ENCODE peak calls at places on chromosomes 2 and 18, in six cellular contexts. S is HL-60, V is H1, G is K562, U is HepG2, T is SK-N-SH. M is an unnamed sample.

GRCh38 chr2:43269074-43269572 is 42.7 kb upstream of the ZFP36L2 start:
- DNase-seq in V (no peak), G (peak; percentile 48), U (no peak), S (no peak), T (peak; percentile 77), M (no peak)

GRCh38 chr2:205058409-205058808 is 513.1 kb downstream of the PARD3B start:
- DNase-seq in T (no peak), V (no peak), U (no peak), S (no peak), G (no peak), M (no peak)

GRCh38 chr18:42514522-42514921 is 559.5 kb downstream of the PIK3C3 start:
- DNase-seq in G (no peak), U (no peak), S (no peak), T (no peak), V (no peak), M (no peak)

GRCh38 chr2:158635961-158636601 is 159.0 kb upstream of the DAPL1 start:
- DNase-seq in T (no peak), G (no peak), V (no peak), S (no peak), U (no peak), M (no peak)

GRCh38 chr2:121599963-121600651 is 49.2 kb downstream of the CLASP1 start:
- DNase-seq in S (no peak), V (no peak), U (no peak), G (no peak), T (no peak), M (peak; percentile 46)

GRCh38 chr2:37779123-37779522 is 107.7 kb upstream of the CDC42EP3 start:
- DNase-seq in V (no peak), T (no peak), G (no peak), U (no peak), S (no peak), M (no peak)

GRCh38 chr2:170848587-170848986 is 31.9 kb downstream of the GAD1 start:
- DNase-seq in S (no peak), T (no peak), G (no peak), U (no peak), V (no peak), M (no peak)

GRCh38 chr18:51006061-51006818 is 23.8 kb upstream of the SMAD4 start:
- DNase-seq in S (no peak), V (no peak), G (no peak), U (no peak), T (no peak), M (no peak)

GRCh38 chr2:5618271-5618670 is 73.9 kb upstream of the SOX11 start:
- DNase-seq in G (no peak), T (no peak), S (no peak), V (no peak), U (no peak), M (no peak)

GRCh38 chr18:73520229-73520628 is 627.4 kb downstream of the FBXO15 start:
- DNase-seq in S (no peak), V (peak; percentile 73), G (no peak), U (peak; percentile 5), T (peak; percentile 2), M (no peak)

GRCh38 chr18:23977709-23978483 is 36.7 kb upstream of the TTC39C start:
- DNase-seq in V (no peak), U (no peak), S (peak; percentile 66), G (no peak), T (no peak), M (no peak)

GRCh38 chr2:37985333-37985732 is 60.2 kb downstream of the RMDN2 start:
- DNase-seq in T (no peak), G (no peak), S (peak; percentile 39), U (no peak), V (no peak), M (peak; percentile 20)

GRCh38 chr2:171895781-171896180 is 1.7 kb upstream of the SLC25A12 start:
- DNase-seq in T (no peak), V (no peak), U (no peak), S (no peak), G (no peak), M (no peak)

GRCh38 chr2:181239400-181239799 is 217.8 kb upstream of the ITGA4 start:
- DNase-seq in T (no peak), S (no peak), U (peak; percentile 13), G (no peak), V (no peak), M (no peak)

GRCh38 chr2:10377052-10377746 is 70.9 kb downstream of the ODC1 start:
- DNase-seq in G (no peak), S (no peak), V (no peak), T (no peak), U (no peak), M (no peak)

GRCh38 chr2:136086253-136087016 is 31.5 kb downstream of the CXCR4 start:
- DNase-seq in G (no peak), S (no peak), T (peak; percentile 36), V (no peak), U (no peak), M (no peak)

GRCh38 chr18:261398-262073 is 6.3 kb downstream of the THOC1 start:
- DNase-seq in G (no peak), V (no peak), U (no peak), T (no peak), S (no peak), M (no peak)

GRCh38 chr2:134549104-134549503 is 169.7 kb downstream of the TMEM163 start:
- DNase-seq in U (no peak), T (no peak), V (no peak), S (no peak), G (no peak), M (no peak)

GRCh38 chr18:78774741-78775141 is 204.9 kb upstream of the SALL3 start:
- DNase-seq in T (no peak), S (no peak), V (no peak), U (no peak), G (no peak), M (no peak)

GRCh38 chr2:206160807-206161179 is 1.1 kb downstream of the EEF1B2 start:
- DNase-seq in T (no peak), S (no peak), U (peak; percentile 57), V (no peak), G (peak; percentile 11), M (no peak)

GRCh38 chr2:63345285-63345633 is 243.0 kb downstream of the WDPCP start:
- DNase-seq in T (no peak), G (no peak), V (no peak), U (no peak), S (no peak), M (no peak)

GRCh38 chr2:230930149-230930780 is 5.2 kb upstream of the GPR55 start:
- DNase-seq in S (no peak), T (no peak), V (no peak), G (no peak), U (no peak), M (no peak)

GRCh38 chr2:75309596-75310290 is 110.4 kb upstream of the TACR1 start:
- DNase-seq in S (no peak), V (no peak), T (no peak), G (no peak), U (no peak), M (no peak)

GRCh38 chr18:63848159-63848558 is 39.3 kb upstream of the SERPINB2 start:
- DNase-seq in G (peak; percentile 5), S (peak; percentile 77), V (no peak), T (peak; percentile 22), U (peak; percentile 39), M (no peak)

GRCh38 chr2:233164117-233164516 is 87.4 kb upstream of the ATG16L1 start:
- DNase-seq in S (no peak), V (no peak), T (no peak), U (no peak), G (no peak), M (no peak)

GRCh38 chr2:189446780-189447179 is 5.5 kb downstream of the WDR75 start:
- DNase-seq in G (no peak), T (no peak), U (no peak), V (no peak), S (no peak), M (no peak)

GRCh38 chr2:219314804-219315468 is 5.7 kb upstream of the PTPRN start:
- DNase-seq in V (no peak), T (no peak), G (no peak), S (no peak), U (no peak), M (no peak)

GRCh38 chr2:10839813-10840212 is 27.2 kb upstream of the PDIA6 start:
- DNase-seq in T (no peak), G (peak; percentile 17), S (no peak), V (peak; percentile 67), U (no peak), M (no peak)

GRCh38 chr2:108587621-108588020 is 53.4 kb downstream of the LIMS1 start:
- DNase-seq in U (no peak), S (no peak), G (no peak), T (no peak), V (no peak), M (no peak)

GRCh38 chr18:75221397-75221796 is 10.8 kb downstream of the TSHZ1 start:
- DNase-seq in V (no peak), S (no peak), G (no peak), T (no peak), U (no peak), M (no peak)

GRCh38 chr2:162768646-162769045 is 69.9 kb downstream of the KCNH7 start:
- DNase-seq in S (no peak), T (no peak), U (no peak), G (no peak), V (no peak), M (no peak)

GRCh38 chr2:46422717-46423394 is 56.5 kb upstream of the TMEM247 start:
- DNase-seq in G (no peak), V (no peak), U (no peak), S (no peak), T (no peak), M (no peak)
- TF ChIP-seq GABPA in G (no peak), V (no peak), U (no peak), S (no peak), T (no peak), M (no peak)

GRCh38 chr2:86050301-86050700 is 55.4 kb downstream of the POLR1A start:
- DNase-seq in T (no peak), G (no peak), U (no peak), S (no peak), V (no peak), M (no peak)
- TF ChIP-seq GABPA in T (no peak), G (no peak), U (no peak), S (no peak), V (no peak), M (no peak)

GRCh38 chr2:132460781-132461180 is 44.2 kb downstream of the GPR39 start:
- DNase-seq in U (no peak), S (no peak), T (no peak), G (no peak), V (no peak), M (no peak)

GRCh38 chr2:132462242-132462641 is 45.6 kb downstream of the GPR39 start:
- DNase-seq in V (no peak), T (no peak), G (no peak), S (no peak), U (no peak), M (no peak)

GRCh38 chr2:132466428-132467028 is 49.9 kb downstream of the GPR39 start:
- DNase-seq in S (no peak), T (no peak), U (no peak), V (no peak), G (no peak), M (no peak)

GRCh38 chr2:132465917-132466316 is 49.3 kb downstream of the GPR39 start:
- DNase-seq in U (no peak), T (no peak), G (no peak), V (no peak), S (no peak), M (no peak)

GRCh38 chr2:132463719-132464118 is 47.1 kb downstream of the GPR39 start:
- DNase-seq in T (no peak), S (no peak), G (no peak), V (no peak), U (no peak), M (no peak)
- TF ChIP-seq GABPA in T (no peak), S (no peak), G (no peak), V (no peak), U (no peak), M (no peak)

GRCh38 chr2:241443486-241444223 is 64.7 kb downstream of the STK25 start:
- DNase-seq in T (peak; percentile 28), V (no peak), G (no peak), S (peak; percentile 96), U (no peak), M (peak; percentile 83)
- TF ChIP-seq GABPA in T (no peak), V (no peak), G (no peak), S (no peak), U (no peak), M (no peak)

M was measured in GM12878.